ENCODE peak calls at places on chromosomes 6 and 20, in four cellular contexts. H is RWPE1, K is Kasumi-1, Z is DMS 273 treated with DMSO at 0.1 percent for 48 hours. C is an unnamed sample.

GRCh38 chr20:49831022-49831769 is 18.6 kb downstream of the SLC9A8 start:
- DNase-seq in H (no peak), K (no peak), Z (no peak), C (no peak)

GRCh38 chr6:170131351-170131750 is 159.5 kb downstream of the DLL1 start:
- DNase-seq in H (no peak), K (no peak), Z (no peak), C (no peak)

GRCh38 chr6:37210313-37210898 is 40.5 kb downstream of the PIM1 start:
- DNase-seq in H (peak), K (peak), Z (peak), C (peak)

GRCh38 chr6:33909737-33910136 is 105.9 kb upstream of the MLN start:
- DNase-seq in H (no peak), K (no peak), Z (no peak), C (no peak)

GRCh38 chr6:70221025-70221714 is 81.7 kb downstream of the COL9A1 start:
- DNase-seq in H (peak), K (peak), Z (peak), C (no peak)

GRCh38 chr20:10074513-10074912 is 39.7 kb downstream of the ANKEF1 start:
- DNase-seq in H (peak), K (no peak), Z (no peak), C (peak)

GRCh38 chr6:1572892-1573291 is 36.8 kb upstream of the FOXC1 start:
- DNase-seq in H (no peak), K (no peak), Z (no peak), C (no peak)

GRCh38 chr6:166997768-166998255 is 1.4 kb upstream of the CEP43 start:
- DNase-seq in H (peak), K (peak), Z (peak), C (peak)

GRCh38 chr20:36472656-36473071 is 68.7 kb upstream of the MYL9 start:
- DNase-seq in H (peak), K (no peak), Z (no peak), C (no peak)

GRCh38 chr6:131061771-131062160 is 1.3 kb downstream of the EPB41L2 start:
- DNase-seq in H (no peak), K (peak), Z (no peak), C (no peak)

GRCh38 chr6:159112714-159113113 is 56.5 kb upstream of the FNDC1 start:
- DNase-seq in H (no peak), K (no peak), Z (no peak), C (no peak)

GRCh38 chr6:28002181-28002580 is 45.1 kb downstream of the OR2B6 start:
- DNase-seq in H (peak), K (no peak), Z (no peak), C (no peak)

GRCh38 chr6:128036808-128037570 is 136.1 kb upstream of the THEMIS start:
- DNase-seq in H (no peak), K (no peak), Z (no peak), C (peak)

GRCh38 chr6:1481326-1481725 is 92.0 kb downstream of the FOXF2 start:
- DNase-seq in H (peak), K (no peak), Z (no peak), C (peak)

GRCh38 chr20:32112862-32113261 is 3.3 kb downstream of the TM9SF4 start:
- DNase-seq in H (peak), K (peak), Z (no peak), C (no peak)

GRCh38 chr6:32047084-32047478 is 8.9 kb downstream of the CYP21A2 start:
- DNase-seq in H (peak), K (no peak), Z (no peak), C (no peak)

GRCh38 chr20:52001999-52002666 is 189.4 kb downstream of the ZFP64 start:
- DNase-seq in H (no peak), K (no peak), Z (peak), C (no peak)

GRCh38 chr6:43911625-43912577 is 141.9 kb downstream of the VEGFA start:
- DNase-seq in H (no peak), K (no peak), Z (no peak), C (no peak)

GRCh38 chr20:40326794-40327193 is 362.2 kb downstream of the MAFB start:
- DNase-seq in H (no peak), K (no peak), Z (no peak), C (no peak)

GRCh38 chr6:42227173-42227850 is 9.7 kb upstream of the MRPS10 start:
- DNase-seq in H (no peak), K (no peak), Z (no peak), C (no peak)

GRCh38 chr6:152310371-152310954 is 326.7 kb downstream of the SYNE1 start:
- DNase-seq in H (no peak), K (no peak), Z (no peak), C (no peak)

GRCh38 chr6:100433726-100434435 is 30.8 kb downstream of the SIM1 start:
- DNase-seq in H (no peak), K (no peak), Z (no peak), C (no peak)

GRCh38 chr6:26500102-26500501 is at the start of gene BTN1A1:
- DNase-seq in H (no peak), K (no peak), Z (no peak), C (no peak)

GRCh38 chr6:18323935-18324707 is 59.8 kb upstream of the DEK start:
- DNase-seq in H (peak), K (peak), Z (peak), C (no peak)

GRCh38 chr6:132511159-132511835 is 1.6 kb downstream of the STX7 start:
- DNase-seq in H (no peak), K (no peak), Z (no peak), C (no peak)

GRCh38 chr6:122640377-122640776 is 30.2 kb downstream of the PKIB start:
- DNase-seq in H (no peak), K (no peak), Z (no peak), C (no peak)

GRCh38 chr6:170110201-170111140 is 180.4 kb downstream of the DLL1 start:
- DNase-seq in H (no peak), K (no peak), Z (no peak), C (no peak)

GRCh38 chr6:41273699-41274098 is 12.8 kb downstream of the TREM1 start:
- DNase-seq in H (no peak), K (no peak), Z (no peak), C (no peak)

GRCh38 chr6:166494101-166494441 is 92.4 kb downstream of the RAMACL start:
- DNase-seq in H (no peak), K (no peak), Z (no peak), C (no peak)

GRCh38 chr20:53660078-53660909 is 66.7 kb upstream of the ZNF217 start:
- DNase-seq in H (no peak), K (no peak), Z (no peak), C (no peak)

GRCh38 chr6:37021356-37022129 is 16.1 kb downstream of the FGD2 start:
- DNase-seq in H (no peak), K (peak), Z (peak), C (peak)

GRCh38 chr6:138535728-138536454 is 36.6 kb upstream of the NHSL1 start:
- DNase-seq in H (no peak), K (no peak), Z (no peak), C (no peak)

GRCh38 chr20:64119681-64120341 is 12.4 kb upstream of the NPBWR2 start:
- DNase-seq in H (no peak), K (no peak), Z (no peak), C (no peak)